ENCODE peak calls at places on chromosome 10, in seven cellular contexts. G, I, J, V, F, T and C are unnamed samples. For H3K4me1, the result is how much of the 10 kb centered on the place peaks cover.

GRCh38 chr10:44467900-44468299 is 83.0 kb upstream of the CXCL12 start:
- DNase-seq in F (no peak), V (no peak), G (no peak), T (no peak), J (no peak), I (no peak), C (no peak)

GRCh38 chr10:17088118-17088806 is 41.3 kb downstream of the CUBN start:
- DNase-seq in J (no peak), G (no peak), I (no peak), T (no peak), V (no peak), F (no peak), C (no peak)

GRCh38 chr10:28188520-28188919 is 114.3 kb downstream of the MPP7 start:
- DNase-seq in I (no peak), V (no peak), T (no peak), G (no peak), J (no peak), F (no peak), C (no peak)

GRCh38 chr10:101018118-101018599 is 12.8 kb downstream of the PDZD7 start:
- DNase-seq in V (no peak), I (no peak), G (no peak), J (no peak), F (peak), T (no peak), C (no peak)

GRCh38 chr10:87750817-87751216 is 67.2 kb downstream of the ATAD1 start:
- DNase-seq in T (no peak), G (no peak), J (no peak), V (no peak), F (no peak), I (no peak), C (no peak)

GRCh38 chr10:63798599-63799498 is 277.6 kb downstream of the REEP3 start:
- DNase-seq in V (peak), G (no peak), T (no peak), J (peak), I (peak), F (peak), C (no peak)

GRCh38 chr10:124450010-124450782 is at the start of gene NKX1-2:
- DNase-seq in V (no peak), T (no peak), J (no peak), G (no peak), F (no peak), I (no peak), C (peak)

GRCh38 chr10:98249134-98249533 is 18.9 kb downstream of the LOXL4 start:
- DNase-seq in I (no peak), G (no peak), V (no peak), F (no peak), T (no peak), J (no peak), C (no peak)

GRCh38 chr10:93095225-93095624 is 21.5 kb downstream of the CYP26A1 start:
- DNase-seq in V (no peak), G (no peak), J (no peak), F (no peak), T (no peak), I (peak), C (no peak)

GRCh38 chr10:32381165-32381564 is 34.2 kb upstream of the EPC1 start:
- DNase-seq in T (no peak), G (no peak), V (no peak), F (no peak), I (no peak), J (no peak), C (no peak)

GRCh38 chr10:28291881-28292297 is 11.0 kb downstream of the MPP7 start:
- DNase-seq in J (peak), V (no peak), F (no peak), G (no peak), T (no peak), I (no peak), C (no peak)

GRCh38 chr10:50286996-50287803 is 35.9 kb upstream of the ASAH2 start:
- DNase-seq in J (no peak), T (no peak), V (no peak), I (no peak), F (no peak), G (no peak), C (no peak)

GRCh38 chr10:127855584-127855881 is 37.2 kb downstream of the CLRN3 start:
- DNase-seq in G (no peak), I (no peak), F (no peak), T (no peak), V (no peak), J (no peak), C (no peak)

GRCh38 chr10:122469848-122470247 is 8.5 kb downstream of the HTRA1 start:
- DNase-seq in J (no peak), V (no peak), F (no peak), G (no peak), I (no peak), T (no peak), C (no peak)
- H3K4me1 ChIP-seq in J (under half), V (half or more), F (under half), G (under half), I (under half), T (under half), C (under half)

DNA sequence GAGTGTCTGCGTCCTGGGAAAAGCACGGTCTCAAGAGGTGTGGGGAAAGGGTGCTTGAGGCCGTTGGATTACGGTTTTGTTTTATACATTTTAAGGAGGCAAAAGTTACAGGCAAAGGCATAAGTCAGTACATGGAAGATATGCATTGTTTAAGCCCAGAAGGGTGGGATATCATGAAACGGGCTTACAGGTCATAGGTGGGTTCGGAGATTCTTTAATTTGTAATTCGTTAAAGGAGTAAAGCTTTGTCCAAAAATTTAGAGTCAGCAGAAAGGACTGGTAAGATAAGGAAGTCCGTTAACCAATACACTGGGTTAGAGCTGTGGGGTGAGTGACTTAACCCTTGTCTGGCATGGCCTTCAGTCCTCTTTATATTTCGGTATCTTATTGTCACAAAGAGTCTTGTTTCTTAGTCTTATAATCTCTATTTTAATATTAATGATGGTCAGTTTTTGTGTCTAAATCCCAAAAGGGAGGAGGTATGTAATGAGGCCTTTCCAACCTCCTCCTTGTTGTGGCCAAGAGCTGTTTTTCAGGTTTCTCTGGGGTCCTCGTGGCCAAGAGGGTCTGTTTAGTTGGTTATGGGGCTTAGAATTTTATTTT is 12.7 kb downstream of the TSPAN14 start:
- DNase-seq in J (no peak), G (no peak), F (no peak), V (no peak), T (no peak), I (no peak), C (no peak)
- H3K4me1 ChIP-seq in J (half or more), G (under half), F (under half), V (half or more), T (half or more), I (under half), C (half or more)

GRCh38 chr10:52378124-52378523 is 64.0 kb downstream of the DKK1 start:
- DNase-seq in J (no peak), V (no peak), I (no peak), G (no peak), F (no peak), T (no peak), C (no peak)

GRCh38 chr10:52379287-52379686 is 65.2 kb downstream of the DKK1 start:
- DNase-seq in V (no peak), T (no peak), G (no peak), F (no peak), J (no peak), I (no peak), C (no peak)

GRCh38 chr10:52376665-52377354 is 62.7 kb downstream of the DKK1 start:
- DNase-seq in F (no peak), V (no peak), I (no peak), J (no peak), T (no peak), G (no peak), C (no peak)
- H3K4me1 ChIP-seq in F (under half), V (under half), I (under half), J (under half), T (under half), G (under half), C (under half)

GRCh38 chr10:69097729-69098128 is 9.8 kb downstream of the SRGN start:
- DNase-seq in G (no peak), I (no peak), F (no peak), V (no peak), T (no peak), J (no peak), C (no peak)
- H3K4me1 ChIP-seq in G (under half), I (under half), F (under half), V (half or more), T (under half), J (under half), C (under half)

GRCh38 chr10:121077331-121077730 is 226.2 kb downstream of the WDR11 start:
- DNase-seq in J (no peak), I (no peak), V (no peak), T (no peak), F (no peak), G (no peak), C (peak)
- H3K4me1 ChIP-seq in J (under half), I (under half), V (under half), T (under half), F (under half), G (under half), C (under half)

GRCh38 chr10:123143825-123144168 is 4.1 kb upstream of the HMX2 start:
- DNase-seq in V (no peak), F (no peak), T (no peak), I (no peak), J (no peak), G (no peak), C (no peak)
- H3K4me1 ChIP-seq in V (under half), F (under half), T (half or more), I (under half), J (under half), G (under half), C (under half)

GRCh38 chr10:131187886-131188285 is 123.6 kb downstream of the TCERG1L start:
- DNase-seq in T (no peak), I (no peak), V (no peak), F (no peak), G (no peak), J (no peak), C (no peak)

GRCh38 chr10:131187274-131187673 is 124.2 kb downstream of the TCERG1L start:
- DNase-seq in T (no peak), V (no peak), F (no peak), G (no peak), I (no peak), J (no peak), C (no peak)

GRCh38 chr10:131188494-131188893 is 123.0 kb downstream of the TCERG1L start:
- DNase-seq in V (no peak), F (no peak), T (no peak), I (no peak), G (no peak), J (no peak), C (no peak)

GRCh38 chr10:131184503-131184902 is 127.0 kb downstream of the TCERG1L start:
- DNase-seq in V (no peak), G (no peak), I (no peak), J (no peak), F (no peak), T (no peak), C (no peak)

GRCh38 chr10:131186547-131187253 is 124.8 kb downstream of the TCERG1L start:
- DNase-seq in F (no peak), I (no peak), J (no peak), G (no peak), T (no peak), V (no peak), C (no peak)
- H3K4me1 ChIP-seq in F (under half), I (under half), J (under half), G (under half), T (under half), V (under half), C (under half)